ENCODE peak calls at places on chromosome 22, in eight cellular contexts. L is spleen; M is stomach; F is heart right ventricle; P is HCT116; Y is PC-3; I is gastrocnemius medialis; Q is CD8-positive, alpha-beta T cell. J is an unnamed sample. For H3K4me1, the result is how much of the 10 kb centered on the place peaks cover.

GRCh38 chr22:22935056-22935545 is 47.5 kb downstream of the IGLL5 start:
- DNase-seq in L (no peak), M (no peak), F (no peak), P (no peak), Y (no peak), I (no peak), Q (no peak), J (no peak)

GRCh38 chr22:40463017-40463631 is 92.7 kb downstream of the SGSM3 start:
- DNase-seq in L (peak), M (no peak), F (no peak), P (no peak), Y (no peak), I (no peak), Q (peak), J (no peak)

GRCh38 chr22:38452373-38453064 is 2.5 kb downstream of the KCNJ4 start:
- DNase-seq in L (no peak), M (no peak), F (peak), P (no peak), Y (no peak), I (no peak), Q (no peak), J (no peak)

GRCh38 chr22:23608583-23608982 is 23.5 kb downstream of the DRICH1 start:
- DNase-seq in L (no peak), M (no peak), F (no peak), P (no peak), Y (peak), I (no peak), Q (no peak), J (no peak)

GRCh38 chr22:26679003-26679629 is 21.7 kb downstream of the MIAT start:
- DNase-seq in L (peak), M (peak), F (peak), P (peak), Y (peak), I (peak), Q (peak), J (peak)

GRCh38 chr22:44137415-44137814 is 43.3 kb upstream of the PARVG start:
- DNase-seq in L (peak), M (no peak), F (no peak), P (no peak), Y (no peak), I (no peak), Q (no peak), J (no peak)

GRCh38 chr22:49765951-49766350 is 61.7 kb downstream of the BRD1 start:
- DNase-seq in L (peak), M (peak), F (no peak), P (no peak), Y (no peak), I (peak), Q (no peak), J (no peak)

GRCh38 chr22:44730490-44731356 is 21.7 kb upstream of the ARHGAP8 start:
- DNase-seq in L (no peak), M (no peak), F (no peak), P (no peak), Y (no peak), I (no peak), Q (no peak), J (no peak)

GRCh38 chr22:44676441-44677298 is 25.3 kb upstream of the PRR5 start:
- DNase-seq in L (no peak), M (peak), F (no peak), P (no peak), Y (no peak), I (no peak), Q (no peak), J (no peak)

GRCh38 chr22:40077646-40078016 is 82.9 kb downstream of the FAM83F start:
- DNase-seq in L (no peak), M (no peak), F (no peak), P (no peak), Y (no peak), I (no peak), Q (no peak), J (no peak)

GRCh38 chr22:48646216-48646925 is 1181.3 kb downstream of the BRD1 start:
- DNase-seq in L (no peak), M (no peak), F (no peak), P (no peak), Y (no peak), I (no peak), Q (no peak), J (no peak)
- H3K4me1 ChIP-seq in L (under half), M (under half), F (under half), P (under half), Y (under half), I (under half), Q (under half), J (under half)

GRCh38 chr22:35043932-35044319 is 22.0 kb upstream of the ISX start:
- DNase-seq in L (no peak), M (no peak), F (no peak), P (no peak), Y (no peak), I (no peak), Q (no peak), J (no peak)

GRCh38 chr22:35046744-35047462 is 19.1 kb upstream of the ISX start:
- DNase-seq in L (no peak), M (no peak), F (no peak), P (no peak), Y (no peak), I (no peak), Q (no peak), J (no peak)

GRCh38 chr22:35045451-35045850 is 20.5 kb upstream of the ISX start:
- DNase-seq in L (no peak), M (no peak), F (no peak), P (no peak), Y (no peak), I (no peak), Q (no peak), J (no peak)

GRCh38 chr22:35044607-35045390 is 21.2 kb upstream of the ISX start:
- DNase-seq in L (no peak), M (no peak), F (no peak), P (no peak), Y (peak), I (no peak), Q (no peak), J (no peak)

GRCh38 chr22:35043251-35043931 is 22.6 kb upstream of the ISX start:
- DNase-seq in L (no peak), M (no peak), F (no peak), P (no peak), Y (peak), I (no peak), Q (no peak), J (no peak)
- TF ChIP-seq CTCF in L (peak), M (no peak), F (no peak), P (peak), Y (peak), I (no peak), Q (no peak), J (no peak)

GRCh38 chr22:30211124-30211820 is 35.3 kb downstream of the LIF start:
- DNase-seq in L (peak), M (no peak), F (no peak), P (no peak), Y (no peak), I (no peak), Q (no peak), J (no peak)
- H3K4me1 ChIP-seq in L (under half), M (half or more), F (under half), P (half or more), Y (half or more), I (under half), Q (under half), J (under half)

GRCh38 chr22:30635273-30636225 is at the start of gene SLC35E4:
- DNase-seq in L (peak), M (peak), F (peak), P (peak), Y (peak), I (peak), Q (peak), J (peak)
- TF ChIP-seq CTCF in L (peak), M (no peak), F (no peak), P (no peak), Y (peak), I (no peak), Q (no peak), J (no peak)

DNA sequence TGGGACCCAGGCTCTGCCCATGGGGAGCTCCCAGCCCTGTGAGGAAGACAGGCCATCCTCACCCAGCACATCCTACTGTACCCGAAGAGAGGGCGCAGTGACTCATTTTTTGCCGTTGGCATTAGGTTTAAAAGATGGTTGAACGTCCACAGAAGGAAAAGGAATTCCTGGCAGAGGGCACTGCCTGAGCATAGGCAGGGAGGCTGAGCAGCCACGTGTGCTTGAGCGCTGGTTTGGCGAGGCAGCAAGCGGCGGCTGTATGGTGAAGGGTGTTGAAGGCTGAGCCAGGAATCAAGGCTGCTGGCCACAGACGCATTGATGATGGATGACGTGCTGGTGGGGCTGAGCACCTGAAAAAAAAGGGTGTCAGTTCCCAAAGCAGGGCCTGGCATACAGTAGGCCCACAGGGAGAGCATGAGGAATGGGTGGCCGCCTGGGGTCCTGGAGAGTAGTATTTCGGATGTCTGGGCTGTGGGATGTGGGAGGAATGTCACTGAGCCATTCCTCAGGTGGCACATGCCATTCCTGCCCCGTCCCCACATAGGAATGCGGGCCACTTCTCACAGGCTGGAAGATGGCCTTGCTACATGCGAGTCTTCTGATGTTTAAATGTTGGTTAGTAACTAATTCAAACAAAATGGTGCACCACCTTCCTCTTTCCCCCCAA is 112.5 kb downstream of the KIAA1671 start:
- DNase-seq in L (no peak), M (no peak), F (no peak), P (no peak), Y (no peak), I (no peak), Q (no peak), J (no peak)
- H3K4me1 ChIP-seq in L (under half), M (under half), F (under half), P (under half), Y (under half), I (under half), Q (half or more), J (under half)

DNA sequence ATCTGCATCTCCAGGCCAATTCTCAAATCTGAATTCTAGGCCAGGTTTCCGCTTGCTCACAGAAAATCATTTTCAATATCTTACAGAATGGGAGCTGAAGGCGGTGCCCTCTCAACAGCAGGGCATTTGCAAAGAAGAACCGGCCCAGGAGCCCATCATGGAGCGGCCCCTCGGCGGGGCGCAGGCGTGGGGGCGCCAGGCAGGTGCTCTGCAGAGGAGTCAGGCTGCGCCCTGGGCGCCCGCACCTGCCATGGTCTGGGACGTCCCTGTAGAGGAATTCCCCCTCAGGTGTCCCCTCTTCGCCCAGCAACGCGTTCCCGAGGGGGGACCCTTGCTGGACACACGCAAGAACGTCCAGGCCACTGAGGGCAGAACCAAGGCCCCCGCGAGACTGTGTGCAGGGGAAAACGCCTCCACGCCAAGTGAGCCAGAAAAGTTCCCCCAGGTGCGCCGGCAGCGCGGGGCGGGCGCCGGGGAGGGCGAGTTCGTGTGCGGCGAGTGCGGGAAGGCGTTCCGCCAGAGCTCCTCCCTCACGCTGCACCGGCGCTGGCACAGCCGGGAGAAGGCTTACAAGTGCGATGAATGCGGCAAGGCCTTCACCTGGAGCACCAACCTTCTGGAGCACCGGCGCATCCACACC is 11.5 kb downstream of the ZNF74 start:
- DNase-seq in L (peak), M (no peak), F (no peak), P (no peak), Y (no peak), I (no peak), Q (no peak), J (no peak)
- TF ChIP-seq CTCF in L (no peak), M (no peak), F (no peak), P (no peak), Y (no peak), I (no peak), Q (no peak), J (no peak)